ENCODE peak calls at places on chromosome 16, in seven cellular contexts. H is tibial nerve, M is gastrocnemius medialis, N is endothelial cell of umbilical vein, K is prostate gland, T is H54, P is suprapubic skin. O is an unnamed sample.

GRCh38 chr16:12580809-12581208 is 222.9 kb downstream of the CPPED1 start:
- DNase-seq in N (no peak), K (no peak), H (no peak), M (no peak), P (no peak), T (no peak), O (no peak)

GRCh38 chr16:75256059-75256870 is 4.8 kb upstream of the BCAR1 start:
- DNase-seq in H (no peak), T (no peak), P (peak; percentile 70), M (peak; percentile 38), N (peak; percentile 54), K (no peak), O (peak; percentile 34)

GRCh38 chr16:13906426-13907089 is 13.4 kb upstream of the ERCC4 start:
- DNase-seq in M (no peak), K (no peak), N (no peak), P (no peak), H (no peak), T (no peak), O (no peak)

GRCh38 chr16:54697677-54698076 is 233.0 kb upstream of the IRX5 start:
- DNase-seq in N (no peak), H (no peak), P (no peak), T (no peak), K (no peak), M (no peak), O (no peak)

GRCh38 chr16:76854234-76854633 is 336.8 kb upstream of the MON1B start:
- DNase-seq in H (no peak), N (no peak), M (no peak), T (no peak), K (no peak), P (no peak), O (no peak)

GRCh38 chr16:58490100-58490499 is 9.8 kb upstream of the NDRG4 start:
- DNase-seq in K (no peak), P (no peak), H (no peak), N (no peak), T (no peak), M (no peak), O (no peak)

GRCh38 chr16:68994324-68994723 is 111.1 kb upstream of the HAS3 start:
- DNase-seq in H (no peak), K (no peak), N (no peak), T (no peak), P (no peak), M (no peak), O (no peak)

GRCh38 chr16:12732600-12732999 is 71.1 kb downstream of the CPPED1 start:
- DNase-seq in P (no peak), T (no peak), N (no peak), H (no peak), K (no peak), M (no peak), O (no peak)

GRCh38 chr16:66081967-66082366 is 284.5 kb upstream of the CDH5 start:
- DNase-seq in T (no peak), P (no peak), K (no peak), M (no peak), N (no peak), H (no peak), O (no peak)

GRCh38 chr16:5838071-5838470 is 740.5 kb upstream of the EEF2KMT start:
- DNase-seq in T (no peak), P (no peak), H (no peak), N (no peak), K (no peak), M (no peak), O (no peak)

GRCh38 chr16:8998114-8998513 is 34.4 kb upstream of the USP7 start:
- DNase-seq in H (no peak), K (no peak), N (no peak), M (no peak), P (no peak), T (no peak), O (no peak)

GRCh38 chr16:57999366-57999970 is 1.0 kb downstream of the ZNF319 start:
- DNase-seq in T (peak; percentile 49), P (no peak), M (no peak), N (peak; percentile 25), K (no peak), H (no peak), O (peak; percentile 34)

GRCh38 chr16:88515925-88516324 is 54.3 kb upstream of the ZC3H18 start:
- DNase-seq in M (no peak), N (no peak), H (no peak), K (no peak), P (no peak), T (no peak), O (no peak)

GRCh38 chr16:25177831-25178688 is 38.7 kb upstream of the AQP8 start:
- DNase-seq in H (no peak), T (no peak), P (no peak), N (no peak), K (no peak), M (no peak), O (no peak)
- TF ChIP-seq POLR2A in H (no peak), T (no peak), P (no peak), N (no peak), K (no peak), M (no peak), O (no peak)

GRCh38 chr16:18782697-18783429 is 7.3 kb downstream of the RPS15A start:
- DNase-seq in M (no peak), H (no peak), K (no peak), N (no peak), P (no peak), T (no peak), O (no peak)
- TF ChIP-seq POLR2A in M (no peak), H (no peak), K (no peak), N (no peak), P (no peak), T (no peak), O (no peak)

DNA sequence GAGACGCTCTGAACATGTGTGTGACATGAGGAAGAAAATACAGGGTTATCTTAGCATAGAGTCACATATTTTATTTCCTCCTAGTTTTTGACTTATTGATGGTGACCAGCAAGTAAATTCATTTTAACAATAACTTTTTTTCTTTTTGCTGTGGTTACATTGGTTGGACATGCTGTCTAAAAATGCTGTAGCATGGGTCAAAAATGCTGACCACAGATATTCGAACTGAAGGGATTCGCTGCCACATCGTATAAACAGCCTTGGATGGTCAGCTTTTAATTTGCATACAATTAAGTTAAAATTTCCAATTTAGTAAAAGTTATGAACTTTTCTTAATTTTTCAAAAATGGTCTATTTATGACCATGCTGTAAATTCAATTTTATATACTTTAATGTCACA is 30.5 kb downstream of the RPGRIP1L start:
- DNase-seq in P (no peak), M (no peak), K (no peak), H (no peak), N (no peak), T (no peak), O (no peak)
- TF ChIP-seq POLR2A in P (no peak), M (no peak), K (no peak), H (no peak), N (no peak), T (no peak), O (no peak)

DNA sequence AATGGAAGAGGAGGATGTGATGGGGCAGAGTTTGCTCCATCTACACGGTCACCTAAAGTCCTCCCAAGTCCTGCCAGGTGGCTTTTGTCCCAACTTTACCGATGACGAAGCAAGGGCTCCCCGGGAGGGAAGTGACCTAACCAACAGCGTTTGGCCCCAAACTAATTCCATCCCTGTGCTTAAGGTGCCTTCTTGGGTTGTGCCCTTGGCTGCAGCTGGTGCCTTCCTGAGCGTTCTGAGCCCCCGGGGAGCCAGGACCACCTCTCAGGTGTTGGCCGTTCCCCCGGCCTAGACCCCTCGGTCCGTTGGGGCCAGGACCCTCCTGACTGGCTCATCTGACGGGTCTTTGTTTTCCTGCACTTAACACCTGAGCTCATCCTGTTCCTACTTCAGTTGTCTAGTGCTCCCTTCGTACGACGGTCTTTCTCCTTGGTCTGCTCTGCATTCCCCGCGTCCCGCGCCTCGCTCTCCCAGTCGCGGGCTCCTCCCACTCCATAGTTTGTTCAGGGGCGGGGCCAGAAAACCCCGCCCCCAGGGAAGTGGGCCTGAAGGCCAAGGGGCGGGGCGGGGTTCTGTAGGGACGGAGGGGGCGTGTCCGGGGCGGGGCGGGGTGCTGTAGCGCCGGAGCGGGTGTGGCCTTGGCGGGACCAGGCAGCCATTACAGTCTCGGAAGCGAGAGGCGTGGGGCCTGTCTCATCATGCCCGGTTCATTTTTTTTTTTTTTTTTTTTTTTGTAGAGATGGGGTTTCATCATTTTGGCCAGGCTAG is 822 bp upstream of the ZSCAN10 start:
- DNase-seq in H (peak; percentile 78), K (peak; percentile 91), N (peak; percentile 81), T (peak; percentile 87), P (peak; percentile 96), M (peak; percentile 86), O (peak; percentile 95)
- TF ChIP-seq POLR2A in H (no peak), K (no peak), N (no peak), T (no peak), P (no peak), M (no peak), O (no peak)